ENCODE peak calls at places on chromosomes 1 and 21, in nine cellular contexts. One of them, this sample, is unnamed.

GRCh38 chr1:91553196-91553595 is 52.5 kb downstream of the CDC7 start:
- DNase-seq in dermis microvascular lymphatic vessel endothelial cell: no peak
- DNase-seq in stimulated activated naive CD8-positive, alpha-beta T cell treated with anti-CD3 and anti-CD28 coated beads, Interleukin-15, Interleukin-2, amounts not matched to agents 100 U/mL and 50 U/mL, for 24 hours: no peak
- DNase-seq in Daoy: no peak
- DNase-seq in HT-29: no peak
- DNase-seq in A549: no peak
- DNase-seq in body of pancreas: peak
- DNase-seq in NCI-H1092: no peak
- DNase-seq in GM13977: no peak
- DNase-seq in this sample: no peak

GRCh38 chr1:212944209-212944901 is 6.0 kb upstream of the VASH2 start:
- DNase-seq in NCI-H1092: no peak
- DNase-seq in body of pancreas: no peak
- DNase-seq in A549: no peak
- DNase-seq in dermis microvascular lymphatic vessel endothelial cell: no peak
- DNase-seq in GM13977: no peak
- DNase-seq in stimulated activated naive CD8-positive, alpha-beta T cell treated with anti-CD3 and anti-CD28 coated beads, Interleukin-15, Interleukin-2, amounts not matched to agents 100 U/mL and 50 U/mL, for 24 hours: no peak
- DNase-seq in HT-29: no peak
- DNase-seq in Daoy: no peak
- DNase-seq in this sample: no peak

GRCh38 chr21:25456672-25457071 is 150.6 kb downstream of the MRPL39 start:
- DNase-seq in GM13977: no peak
- DNase-seq in HT-29: no peak
- DNase-seq in stimulated activated naive CD8-positive, alpha-beta T cell treated with anti-CD3 and anti-CD28 coated beads, Interleukin-15, Interleukin-2, amounts not matched to agents 100 U/mL and 50 U/mL, for 24 hours: peak
- DNase-seq in NCI-H1092: no peak
- DNase-seq in body of pancreas: peak
- DNase-seq in Daoy: peak
- DNase-seq in dermis microvascular lymphatic vessel endothelial cell: no peak
- DNase-seq in A549: no peak
- DNase-seq in this sample: no peak

GRCh38 chr1:169081503-169082123 is 24.9 kb upstream of the ATP1B1 start:
- DNase-seq in dermis microvascular lymphatic vessel endothelial cell: no peak
- DNase-seq in A549: no peak
- DNase-seq in GM13977: no peak
- DNase-seq in HT-29: no peak
- DNase-seq in body of pancreas: no peak
- DNase-seq in Daoy: no peak
- DNase-seq in stimulated activated naive CD8-positive, alpha-beta T cell treated with anti-CD3 and anti-CD28 coated beads, Interleukin-15, Interleukin-2, amounts not matched to agents 100 U/mL and 50 U/mL, for 24 hours: no peak
- DNase-seq in NCI-H1092: no peak
- DNase-seq in this sample: no peak

GRCh38 chr1:230978491-230979388 is at the start of the genes ARV1 and TTC13:
- DNase-seq in dermis microvascular lymphatic vessel endothelial cell: peak
- DNase-seq in GM13977: peak
- DNase-seq in NCI-H1092: peak
- DNase-seq in stimulated activated naive CD8-positive, alpha-beta T cell treated with anti-CD3 and anti-CD28 coated beads, Interleukin-15, Interleukin-2, amounts not matched to agents 100 U/mL and 50 U/mL, for 24 hours: peak
- DNase-seq in Daoy: peak
- DNase-seq in HT-29: peak
- DNase-seq in body of pancreas: peak
- DNase-seq in A549: peak
- DNase-seq in this sample: peak

GRCh38 chr1:9410737-9411297 is 118.1 kb downstream of the SPSB1 start:
- DNase-seq in body of pancreas: no peak
- DNase-seq in NCI-H1092: no peak
- DNase-seq in HT-29: peak
- DNase-seq in stimulated activated naive CD8-positive, alpha-beta T cell treated with anti-CD3 and anti-CD28 coated beads, Interleukin-15, Interleukin-2, amounts not matched to agents 100 U/mL and 50 U/mL, for 24 hours: no peak
- DNase-seq in GM13977: peak
- DNase-seq in A549: no peak
- DNase-seq in dermis microvascular lymphatic vessel endothelial cell: no peak
- DNase-seq in Daoy: peak
- DNase-seq in this sample: peak

GRCh38 chr1:6157528-6158174 is 22.5 kb downstream of the CHD5 start:
- DNase-seq in NCI-H1092: no peak
- DNase-seq in A549: peak
- DNase-seq in HT-29: peak
- DNase-seq in dermis microvascular lymphatic vessel endothelial cell: no peak
- DNase-seq in GM13977: no peak
- DNase-seq in stimulated activated naive CD8-positive, alpha-beta T cell treated with anti-CD3 and anti-CD28 coated beads, Interleukin-15, Interleukin-2, amounts not matched to agents 100 U/mL and 50 U/mL, for 24 hours: peak
- DNase-seq in Daoy: peak
- DNase-seq in body of pancreas: no peak
- DNase-seq in this sample: peak

GRCh38 chr1:161139765-161140164 is 7.3 kb upstream of the DEDD start:
- DNase-seq in body of pancreas: peak
- DNase-seq in A549: peak
- DNase-seq in stimulated activated naive CD8-positive, alpha-beta T cell treated with anti-CD3 and anti-CD28 coated beads, Interleukin-15, Interleukin-2, amounts not matched to agents 100 U/mL and 50 U/mL, for 24 hours: peak
- DNase-seq in HT-29: peak
- DNase-seq in dermis microvascular lymphatic vessel endothelial cell: peak
- DNase-seq in NCI-H1092: no peak
- DNase-seq in GM13977: peak
- DNase-seq in Daoy: peak
- DNase-seq in this sample: peak

GRCh38 chr1:182193908-182194550 is 132.5 kb upstream of the ZNF648 start:
- DNase-seq in body of pancreas: peak
- DNase-seq in stimulated activated naive CD8-positive, alpha-beta T cell treated with anti-CD3 and anti-CD28 coated beads, Interleukin-15, Interleukin-2, amounts not matched to agents 100 U/mL and 50 U/mL, for 24 hours: no peak
- DNase-seq in HT-29: no peak
- DNase-seq in A549: no peak
- DNase-seq in NCI-H1092: no peak
- DNase-seq in Daoy: no peak
- DNase-seq in dermis microvascular lymphatic vessel endothelial cell: no peak
- DNase-seq in GM13977: no peak
- DNase-seq in this sample: no peak

GRCh38 chr1:220565670-220566069 is 37.7 kb downstream of the MARK1 start:
- DNase-seq in Daoy: no peak
- DNase-seq in A549: no peak
- DNase-seq in NCI-H1092: no peak
- DNase-seq in HT-29: peak
- DNase-seq in GM13977: no peak
- DNase-seq in body of pancreas: no peak
- DNase-seq in dermis microvascular lymphatic vessel endothelial cell: no peak
- DNase-seq in stimulated activated naive CD8-positive, alpha-beta T cell treated with anti-CD3 and anti-CD28 coated beads, Interleukin-15, Interleukin-2, amounts not matched to agents 100 U/mL and 50 U/mL, for 24 hours: no peak
- DNase-seq in this sample: no peak

GRCh38 chr1:205597691-205598314 is 34.0 kb downstream of the ELK4 start:
- DNase-seq in A549: no peak
- DNase-seq in body of pancreas: no peak
- DNase-seq in stimulated activated naive CD8-positive, alpha-beta T cell treated with anti-CD3 and anti-CD28 coated beads, Interleukin-15, Interleukin-2, amounts not matched to agents 100 U/mL and 50 U/mL, for 24 hours: no peak
- DNase-seq in Daoy: no peak
- DNase-seq in HT-29: no peak
- DNase-seq in dermis microvascular lymphatic vessel endothelial cell: peak
- DNase-seq in NCI-H1092: peak
- DNase-seq in GM13977: no peak
- DNase-seq in this sample: no peak

GRCh38 chr1:219461891-219462528 is 150.9 kb downstream of the ZC3H11B start:
- DNase-seq in GM13977: no peak
- DNase-seq in dermis microvascular lymphatic vessel endothelial cell: no peak
- DNase-seq in NCI-H1092: no peak
- DNase-seq in Daoy: no peak
- DNase-seq in A549: no peak
- DNase-seq in body of pancreas: no peak
- DNase-seq in stimulated activated naive CD8-positive, alpha-beta T cell treated with anti-CD3 and anti-CD28 coated beads, Interleukin-15, Interleukin-2, amounts not matched to agents 100 U/mL and 50 U/mL, for 24 hours: no peak
- DNase-seq in HT-29: no peak
- DNase-seq in this sample: no peak

GRCh38 chr1:59641861-59642260 is 172.9 kb upstream of the HOOK1 start:
- DNase-seq in dermis microvascular lymphatic vessel endothelial cell: no peak
- DNase-seq in NCI-H1092: no peak
- DNase-seq in Daoy: no peak
- DNase-seq in stimulated activated naive CD8-positive, alpha-beta T cell treated with anti-CD3 and anti-CD28 coated beads, Interleukin-15, Interleukin-2, amounts not matched to agents 100 U/mL and 50 U/mL, for 24 hours: no peak
- DNase-seq in HT-29: no peak
- DNase-seq in A549: no peak
- DNase-seq in body of pancreas: no peak
- DNase-seq in GM13977: no peak
- DNase-seq in this sample: no peak

GRCh38 chr21:37780991-37781983 is 135.0 kb downstream of the KCNJ6 start:
- DNase-seq in body of pancreas: no peak
- DNase-seq in NCI-H1092: no peak
- DNase-seq in A549: no peak
- DNase-seq in dermis microvascular lymphatic vessel endothelial cell: no peak
- DNase-seq in Daoy: no peak
- DNase-seq in stimulated activated naive CD8-positive, alpha-beta T cell treated with anti-CD3 and anti-CD28 coated beads, Interleukin-15, Interleukin-2, amounts not matched to agents 100 U/mL and 50 U/mL, for 24 hours: no peak
- DNase-seq in GM13977: no peak
- DNase-seq in HT-29: no peak
- DNase-seq in this sample: no peak

GRCh38 chr21:41250519-41250918 is 66.1 kb upstream of the FAM3B start:
- DNase-seq in GM13977: no peak
- DNase-seq in stimulated activated naive CD8-positive, alpha-beta T cell treated with anti-CD3 and anti-CD28 coated beads, Interleukin-15, Interleukin-2, amounts not matched to agents 100 U/mL and 50 U/mL, for 24 hours: no peak
- DNase-seq in dermis microvascular lymphatic vessel endothelial cell: peak
- DNase-seq in A549: no peak
- DNase-seq in body of pancreas: peak
- DNase-seq in NCI-H1092: no peak
- DNase-seq in HT-29: no peak
- DNase-seq in Daoy: peak
- DNase-seq in this sample: no peak

GRCh38 chr1:163071381-163072255 is 2.5 kb downstream of the RGS4 start:
- DNase-seq in NCI-H1092: peak
- DNase-seq in GM13977: peak
- DNase-seq in dermis microvascular lymphatic vessel endothelial cell: peak
- DNase-seq in stimulated activated naive CD8-positive, alpha-beta T cell treated with anti-CD3 and anti-CD28 coated beads, Interleukin-15, Interleukin-2, amounts not matched to agents 100 U/mL and 50 U/mL, for 24 hours: peak
- DNase-seq in Daoy: peak
- DNase-seq in body of pancreas: peak
- DNase-seq in A549: peak
- DNase-seq in HT-29: peak
- DNase-seq in this sample: peak

GRCh38 chr1:63662846-63663245 is 69.6 kb downstream of the PGM1 start:
- DNase-seq in NCI-H1092: no peak
- DNase-seq in dermis microvascular lymphatic vessel endothelial cell: no peak
- DNase-seq in Daoy: peak
- DNase-seq in body of pancreas: no peak
- DNase-seq in A549: peak
- DNase-seq in stimulated activated naive CD8-positive, alpha-beta T cell treated with anti-CD3 and anti-CD28 coated beads, Interleukin-15, Interleukin-2, amounts not matched to agents 100 U/mL and 50 U/mL, for 24 hours: no peak
- DNase-seq in HT-29: peak
- DNase-seq in GM13977: no peak
- DNase-seq in this sample: no peak

GRCh38 chr21:34280389-34280795 is 83.4 kb upstream of the KCNE2 start:
- DNase-seq in stimulated activated naive CD8-positive, alpha-beta T cell treated with anti-CD3 and anti-CD28 coated beads, Interleukin-15, Interleukin-2, amounts not matched to agents 100 U/mL and 50 U/mL, for 24 hours: no peak
- DNase-seq in Daoy: no peak
- DNase-seq in HT-29: no peak
- DNase-seq in GM13977: no peak
- DNase-seq in body of pancreas: peak
- DNase-seq in NCI-H1092: no peak
- DNase-seq in A549: no peak
- DNase-seq in dermis microvascular lymphatic vessel endothelial cell: no peak
- DNase-seq in this sample: no peak

GRCh38 chr1:43936470-43937151 is 3.0 kb downstream of the ARTN start:
- DNase-seq in GM13977: peak
- DNase-seq in Daoy: no peak
- DNase-seq in dermis microvascular lymphatic vessel endothelial cell: no peak
- DNase-seq in NCI-H1092: peak
- DNase-seq in HT-29: no peak
- DNase-seq in stimulated activated naive CD8-positive, alpha-beta T cell treated with anti-CD3 and anti-CD28 coated beads, Interleukin-15, Interleukin-2, amounts not matched to agents 100 U/mL and 50 U/mL, for 24 hours: no peak
- DNase-seq in A549: no peak
- DNase-seq in body of pancreas: peak
- DNase-seq in this sample: no peak

GRCh38 chr1:111719561-111720239 is 19.5 kb downstream of the INKA2 start:
- DNase-seq in Daoy: no peak
- DNase-seq in body of pancreas: no peak
- DNase-seq in dermis microvascular lymphatic vessel endothelial cell: peak
- DNase-seq in stimulated activated naive CD8-positive, alpha-beta T cell treated with anti-CD3 and anti-CD28 coated beads, Interleukin-15, Interleukin-2, amounts not matched to agents 100 U/mL and 50 U/mL, for 24 hours: no peak
- DNase-seq in A549: no peak
- DNase-seq in HT-29: no peak
- DNase-seq in NCI-H1092: no peak
- DNase-seq in GM13977: no peak
- DNase-seq in this sample: no peak

GRCh38 chr1:27141266-27142003 is 13.5 kb downstream of the SLC9A1 start:
- DNase-seq in HT-29: peak
- DNase-seq in dermis microvascular lymphatic vessel endothelial cell: no peak
- DNase-seq in body of pancreas: peak
- DNase-seq in stimulated activated naive CD8-positive, alpha-beta T cell treated with anti-CD3 and anti-CD28 coated beads, Interleukin-15, Interleukin-2, amounts not matched to agents 100 U/mL and 50 U/mL, for 24 hours: no peak
- DNase-seq in Daoy: no peak
- DNase-seq in GM13977: no peak
- DNase-seq in NCI-H1092: no peak
- DNase-seq in A549: no peak
- DNase-seq in this sample: no peak

GRCh38 chr1:220076861-220077762 is 12.5 kb downstream of the BPNT1 start:
- DNase-seq in dermis microvascular lymphatic vessel endothelial cell: peak
- DNase-seq in A549: no peak
- DNase-seq in GM13977: no peak
- DNase-seq in NCI-H1092: no peak
- DNase-seq in Daoy: no peak
- DNase-seq in body of pancreas: no peak
- DNase-seq in stimulated activated naive CD8-positive, alpha-beta T cell treated with anti-CD3 and anti-CD28 coated beads, Interleukin-15, Interleukin-2, amounts not matched to agents 100 U/mL and 50 U/mL, for 24 hours: no peak
- DNase-seq in HT-29: no peak
- DNase-seq in this sample: no peak

This sample was measured in K562.